ENCODE peak calls at places on chromosomes 2 and 18, in ten cellular contexts. One of them, this sample, is unnamed.

GRCh38 chr18:62460851-62461300 is 61.9 kb upstream of the ZCCHC2 start:
- DNase-seq in MM.1S: no peak
- DNase-seq in IMR-90: no peak
- DNase-seq in lower lobe of right lung: peak; percentile 50
- DNase-seq in thoracic aorta: no peak
- DNase-seq in cardiac fibroblast: peak; percentile 43
- DNase-seq in BE2C: no peak
- DNase-seq in heart right ventricle: no peak
- DNase-seq in WTC11: no peak
- DNase-seq in A549: no peak
- DNase-seq in this sample: no peak

GRCh38 chr2:212922701-212923100 is 228.7 kb downstream of the IKZF2 start:
- DNase-seq in MM.1S: no peak
- DNase-seq in IMR-90: no peak
- DNase-seq in lower lobe of right lung: no peak
- DNase-seq in thoracic aorta: no peak
- DNase-seq in cardiac fibroblast: peak; percentile 82
- DNase-seq in BE2C: no peak
- DNase-seq in heart right ventricle: no peak
- DNase-seq in WTC11: no peak
- DNase-seq in A549: no peak
- DNase-seq in this sample: no peak

GRCh38 chr18:55688066-55688465 is 100.1 kb upstream of the TCF4 start:
- DNase-seq in MM.1S: no peak
- DNase-seq in IMR-90: no peak
- DNase-seq in lower lobe of right lung: no peak
- DNase-seq in thoracic aorta: no peak
- DNase-seq in cardiac fibroblast: no peak
- DNase-seq in BE2C: no peak
- DNase-seq in heart right ventricle: no peak
- DNase-seq in WTC11: no peak
- DNase-seq in A549: no peak
- DNase-seq in this sample: no peak

GRCh38 chr18:68918216-68918615 is 120.3 kb downstream of the CCDC102B start:
- DNase-seq in MM.1S: no peak
- DNase-seq in IMR-90: no peak
- DNase-seq in lower lobe of right lung: no peak
- DNase-seq in thoracic aorta: no peak
- DNase-seq in cardiac fibroblast: no peak
- DNase-seq in BE2C: no peak
- DNase-seq in heart right ventricle: no peak
- DNase-seq in WTC11: no peak
- DNase-seq in A549: no peak
- DNase-seq in this sample: no peak

GRCh38 chr2:99911711-99912110 is 230.7 kb downstream of the AFF3 start:
- DNase-seq in MM.1S: no peak
- DNase-seq in IMR-90: no peak
- DNase-seq in lower lobe of right lung: no peak
- DNase-seq in thoracic aorta: no peak
- DNase-seq in cardiac fibroblast: no peak
- DNase-seq in BE2C: no peak
- DNase-seq in heart right ventricle: no peak
- DNase-seq in WTC11: no peak
- DNase-seq in A549: no peak
- DNase-seq in this sample: no peak

GRCh38 chr18:70181725-70182124 is 23.8 kb downstream of the RTTN start:
- DNase-seq in MM.1S: no peak
- DNase-seq in IMR-90: no peak
- DNase-seq in lower lobe of right lung: no peak
- DNase-seq in thoracic aorta: no peak
- DNase-seq in cardiac fibroblast: peak; percentile 21
- DNase-seq in BE2C: no peak
- DNase-seq in heart right ventricle: no peak
- DNase-seq in WTC11: no peak
- DNase-seq in A549: no peak
- DNase-seq in this sample: no peak

GRCh38 chr2:190576565-190576964 is 42.0 kb upstream of the NEMP2 start:
- DNase-seq in MM.1S: no peak
- DNase-seq in IMR-90: no peak
- DNase-seq in lower lobe of right lung: no peak
- DNase-seq in thoracic aorta: no peak
- DNase-seq in cardiac fibroblast: no peak
- DNase-seq in BE2C: no peak
- DNase-seq in heart right ventricle: no peak
- DNase-seq in WTC11: no peak
- DNase-seq in A549: no peak
- DNase-seq in this sample: no peak

GRCh38 chr2:71492112-71492511 is 38.8 kb downstream of the DYSF start:
- DNase-seq in MM.1S: no peak
- DNase-seq in IMR-90: no peak
- DNase-seq in lower lobe of right lung: no peak
- DNase-seq in thoracic aorta: no peak
- DNase-seq in cardiac fibroblast: peak; percentile 74
- DNase-seq in BE2C: no peak
- DNase-seq in heart right ventricle: peak; percentile 38
- DNase-seq in WTC11: no peak
- DNase-seq in A549: no peak
- DNase-seq in this sample: peak; percentile 47

GRCh38 chr2:134499307-134499706 is 219.5 kb downstream of the TMEM163 start:
- DNase-seq in MM.1S: no peak
- DNase-seq in IMR-90: no peak
- DNase-seq in lower lobe of right lung: no peak
- DNase-seq in thoracic aorta: no peak
- DNase-seq in cardiac fibroblast: no peak
- DNase-seq in BE2C: peak; percentile 11
- DNase-seq in heart right ventricle: no peak
- DNase-seq in WTC11: no peak
- DNase-seq in A549: no peak
- DNase-seq in this sample: no peak

GRCh38 chr18:32930695-32931301 is 158.0 kb upstream of the KLHL14 start:
- DNase-seq in MM.1S: peak; percentile 59
- DNase-seq in IMR-90: peak; percentile 60
- DNase-seq in lower lobe of right lung: no peak
- DNase-seq in thoracic aorta: no peak
- DNase-seq in cardiac fibroblast: peak; percentile 67
- DNase-seq in BE2C: no peak
- DNase-seq in heart right ventricle: no peak
- DNase-seq in WTC11: no peak
- DNase-seq in A549: peak; percentile 6
- DNase-seq in this sample: no peak

GRCh38 chr2:216877085-216877484 is 17.2 kb upstream of the TNP1 start:
- DNase-seq in MM.1S: no peak
- DNase-seq in IMR-90: no peak
- DNase-seq in lower lobe of right lung: no peak
- DNase-seq in thoracic aorta: no peak
- DNase-seq in cardiac fibroblast: peak; percentile 13
- DNase-seq in BE2C: no peak
- DNase-seq in heart right ventricle: no peak
- DNase-seq in WTC11: no peak
- DNase-seq in A549: no peak
- DNase-seq in this sample: no peak
- TF ChIP-seq CTCF in MM.1S: no peak
- TF ChIP-seq CTCF in IMR-90: no peak
- TF ChIP-seq CTCF in lower lobe of right lung: no peak
- TF ChIP-seq CTCF in thoracic aorta: no peak
- TF ChIP-seq CTCF in cardiac fibroblast: peak; percentile 15
- TF ChIP-seq CTCF in BE2C: peak; percentile 51
- TF ChIP-seq CTCF in heart right ventricle: no peak
- TF ChIP-seq CTCF in WTC11: no peak
- TF ChIP-seq CTCF in A549: no peak
- TF ChIP-seq CTCF in this sample: no peak

GRCh38 chr2:136932700-136933099 is 167.4 kb downstream of the THSD7B start:
- DNase-seq in MM.1S: no peak
- DNase-seq in IMR-90: no peak
- DNase-seq in lower lobe of right lung: no peak
- DNase-seq in thoracic aorta: no peak
- DNase-seq in cardiac fibroblast: peak; percentile 55
- DNase-seq in BE2C: no peak
- DNase-seq in heart right ventricle: no peak
- DNase-seq in WTC11: peak; percentile 49
- DNase-seq in A549: no peak
- DNase-seq in this sample: no peak
- TF ChIP-seq CTCF in MM.1S: peak; percentile 23
- TF ChIP-seq CTCF in IMR-90: no peak
- TF ChIP-seq CTCF in lower lobe of right lung: peak; percentile 33
- TF ChIP-seq CTCF in thoracic aorta: no peak
- TF ChIP-seq CTCF in cardiac fibroblast: peak; percentile 68
- TF ChIP-seq CTCF in BE2C: peak; percentile 28
- TF ChIP-seq CTCF in heart right ventricle: peak; percentile 38
- TF ChIP-seq CTCF in WTC11: peak; percentile 57
- TF ChIP-seq CTCF in A549: no peak
- TF ChIP-seq CTCF in this sample: peak; percentile 41

GRCh38 chr2:155574941-155575340 is 757.6 kb downstream of the NR4A2 start:
- DNase-seq in MM.1S: no peak
- DNase-seq in IMR-90: no peak
- DNase-seq in lower lobe of right lung: no peak
- DNase-seq in thoracic aorta: no peak
- DNase-seq in cardiac fibroblast: no peak
- DNase-seq in BE2C: no peak
- DNase-seq in heart right ventricle: no peak
- DNase-seq in WTC11: no peak
- DNase-seq in A549: no peak
- DNase-seq in this sample: no peak
- TF ChIP-seq CTCF in MM.1S: no peak
- TF ChIP-seq CTCF in IMR-90: no peak
- TF ChIP-seq CTCF in lower lobe of right lung: no peak
- TF ChIP-seq CTCF in thoracic aorta: no peak
- TF ChIP-seq CTCF in cardiac fibroblast: no peak
- TF ChIP-seq CTCF in BE2C: no peak
- TF ChIP-seq CTCF in heart right ventricle: no peak
- TF ChIP-seq CTCF in WTC11: no peak
- TF ChIP-seq CTCF in A549: no peak
- TF ChIP-seq CTCF in this sample: no peak

GRCh38 chr2:118089015-118089800 is 937 bp downstream of the INSIG2 start:
- DNase-seq in MM.1S: peak; percentile 61
- DNase-seq in IMR-90: peak; percentile 58
- DNase-seq in lower lobe of right lung: no peak
- DNase-seq in thoracic aorta: no peak
- DNase-seq in cardiac fibroblast: peak; percentile 69
- DNase-seq in BE2C: no peak
- DNase-seq in heart right ventricle: peak; percentile 17
- DNase-seq in WTC11: no peak
- DNase-seq in A549: peak; percentile 13
- DNase-seq in this sample: no peak
- TF ChIP-seq CTCF in MM.1S: peak; percentile 27
- TF ChIP-seq CTCF in IMR-90: no peak
- TF ChIP-seq CTCF in lower lobe of right lung: peak; percentile 29
- TF ChIP-seq CTCF in thoracic aorta: peak; percentile 39
- TF ChIP-seq CTCF in cardiac fibroblast: peak; percentile 26
- TF ChIP-seq CTCF in BE2C: no peak
- TF ChIP-seq CTCF in heart right ventricle: peak; percentile 19
- TF ChIP-seq CTCF in WTC11: no peak
- TF ChIP-seq CTCF in A549: no peak
- TF ChIP-seq CTCF in this sample: peak; percentile 36

DNA sequence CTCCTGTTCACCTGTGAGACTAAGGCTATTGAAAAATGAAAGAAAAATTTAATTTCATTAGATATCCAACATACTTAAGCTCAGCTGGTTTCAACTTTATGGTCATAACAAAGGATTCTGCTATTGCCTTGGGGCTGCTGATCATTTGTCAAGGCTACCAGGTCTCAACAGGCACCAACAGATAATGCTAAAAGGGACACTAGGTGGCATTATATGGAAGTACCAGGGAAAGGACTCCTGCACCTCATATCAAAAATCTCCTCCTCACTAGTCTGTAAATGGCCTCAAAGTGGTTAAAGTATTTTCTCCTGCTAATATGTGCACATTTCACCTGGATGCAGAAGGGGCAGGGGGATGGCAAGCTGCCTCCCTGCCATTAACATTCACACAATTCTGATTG is 167.9 kb upstream of the REG3A start:
- DNase-seq in MM.1S: no peak
- DNase-seq in IMR-90: no peak
- DNase-seq in lower lobe of right lung: no peak
- DNase-seq in thoracic aorta: no peak
- DNase-seq in cardiac fibroblast: no peak
- DNase-seq in BE2C: no peak
- DNase-seq in heart right ventricle: no peak
- DNase-seq in WTC11: no peak
- DNase-seq in A549: no peak
- DNase-seq in this sample: no peak
- TF ChIP-seq CTCF in MM.1S: no peak
- TF ChIP-seq CTCF in IMR-90: no peak
- TF ChIP-seq CTCF in lower lobe of right lung: no peak
- TF ChIP-seq CTCF in thoracic aorta: no peak
- TF ChIP-seq CTCF in cardiac fibroblast: no peak
- TF ChIP-seq CTCF in BE2C: peak; percentile 43
- TF ChIP-seq CTCF in heart right ventricle: no peak
- TF ChIP-seq CTCF in WTC11: no peak
- TF ChIP-seq CTCF in A549: no peak
- TF ChIP-seq CTCF in this sample: no peak

DNA sequence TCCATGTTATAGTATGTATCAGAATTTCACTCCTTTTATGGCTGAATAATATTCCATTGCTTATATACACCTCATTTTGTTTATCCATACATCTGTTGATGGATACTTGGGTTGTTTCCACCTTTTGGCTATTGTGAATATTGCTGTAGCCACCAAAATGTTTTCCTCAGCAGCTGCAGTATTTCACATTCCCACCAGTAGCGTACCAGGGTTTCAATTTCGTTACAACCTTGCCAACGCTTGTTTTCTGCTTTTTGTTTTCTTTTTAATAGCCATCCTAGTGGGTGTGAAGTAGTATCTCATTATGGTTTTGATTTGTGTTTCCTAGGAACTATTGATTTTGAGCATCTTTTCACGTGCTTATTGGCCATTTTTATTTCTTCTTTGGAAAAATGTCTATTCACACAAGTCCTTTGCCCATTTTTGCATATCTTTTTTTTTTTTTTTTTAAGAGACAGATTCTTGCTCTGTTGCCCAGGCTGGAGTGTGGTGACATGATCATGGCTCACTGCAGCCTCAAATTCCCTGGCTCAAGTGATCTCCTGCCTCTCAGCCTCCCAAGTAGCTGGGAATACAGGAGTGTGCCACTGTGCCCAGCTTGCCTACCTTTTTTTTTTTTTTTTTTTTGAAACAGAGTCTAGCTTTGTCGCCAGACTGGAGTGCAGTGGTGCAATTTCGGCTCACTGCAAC is 14.2 kb downstream of the UBXN2A start:
- DNase-seq in MM.1S: peak; percentile 35
- DNase-seq in IMR-90: no peak
- DNase-seq in lower lobe of right lung: no peak
- DNase-seq in thoracic aorta: no peak
- DNase-seq in cardiac fibroblast: no peak
- DNase-seq in BE2C: no peak
- DNase-seq in heart right ventricle: no peak
- DNase-seq in WTC11: no peak
- DNase-seq in A549: no peak
- DNase-seq in this sample: no peak
- TF ChIP-seq CTCF in MM.1S: peak; percentile 41
- TF ChIP-seq CTCF in IMR-90: no peak
- TF ChIP-seq CTCF in lower lobe of right lung: no peak
- TF ChIP-seq CTCF in thoracic aorta: peak; percentile 24
- TF ChIP-seq CTCF in cardiac fibroblast: peak; percentile 13
- TF ChIP-seq CTCF in BE2C: no peak
- TF ChIP-seq CTCF in heart right ventricle: no peak
- TF ChIP-seq CTCF in WTC11: no peak
- TF ChIP-seq CTCF in A549: no peak
- TF ChIP-seq CTCF in this sample: no peak